ENCODE peak calls at places on chromosome 13, in five cellular contexts. L is CD8-positive, alpha-beta memory T cell; Q is effector memory CD8-positive, alpha-beta T cell; X is heart left ventricle; I is lower leg skin. W is an unnamed sample.

GRCh38 chr13:98413796-98414195 is 163.1 kb downstream of the STK24 start:
- DNase-seq in L (no peak), I (no peak), Q (no peak), X (no peak), W (no peak)

GRCh38 chr13:32582991-32583390 is 3.3 kb upstream of the PDS5B start:
- DNase-seq in X (no peak), L (no peak), Q (no peak), I (no peak), W (no peak)

GRCh38 chr13:59425211-59425721 is 738.5 kb downstream of the DIAPH3 start:
- DNase-seq in Q (no peak), I (no peak), L (no peak), X (no peak), W (no peak)

GRCh38 chr13:102580552-102581169 is 16.1 kb upstream of the TPP2 start:
- DNase-seq in I (peak), L (peak), Q (peak), X (no peak), W (no peak)

GRCh38 chr13:91347996-91348905 is 764 bp downstream of the MIR17HG start:
- DNase-seq in X (peak), L (peak), Q (peak), I (peak), W (peak)

GRCh38 chr13:71806885-71807284 is 60.1 kb downstream of the DACH1 start:
- DNase-seq in L (no peak), Q (no peak), I (no peak), X (no peak), W (no peak)

GRCh38 chr13:51688937-51689336 is 104.7 kb downstream of the WDFY2 start:
- DNase-seq in I (no peak), X (no peak), Q (no peak), L (no peak), W (no peak)

GRCh38 chr13:56864451-56864850 is 276.3 kb upstream of the PRR20A start:
- DNase-seq in X (no peak), L (no peak), I (no peak), Q (no peak), W (no peak)

GRCh38 chr13:96946709-96947311 is 47.5 kb downstream of the OXGR1 start:
- DNase-seq in X (no peak), I (no peak), Q (no peak), L (no peak), W (no peak)

GRCh38 chr13:82758056-82758455 is 1124.2 kb downstream of the SLITRK1 start:
- DNase-seq in Q (no peak), L (no peak), I (no peak), X (no peak), W (no peak)

GRCh38 chr13:41284512-41285288 is 21.3 kb upstream of the MTRF1 start:
- DNase-seq in X (no peak), I (no peak), L (no peak), Q (no peak), W (no peak)

GRCh38 chr13:46479286-46479685 is 73.7 kb upstream of the LRCH1 start:
- DNase-seq in L (no peak), Q (no peak), I (no peak), X (no peak), W (no peak)

GRCh38 chr13:79742923-79743322 is 262.0 kb downstream of the NDFIP2 start:
- DNase-seq in Q (no peak), I (no peak), L (no peak), X (no peak), W (no peak)

GRCh38 chr13:23500858-23501257 is 67.4 kb upstream of the SACS start:
- DNase-seq in I (no peak), Q (no peak), L (no peak), X (no peak), W (no peak)